ENCODE peak calls at places on chromosomes 13 and 19, in eight cellular contexts. N is cardiac muscle cell, B is glutamatergic neuron, D is H9, X is heart right ventricle, U is CD14-positive monocyte, T is WERI-Rb-1, L is SK-N-SH. K is an unnamed sample.

GRCh38 chr13:107866007-107866665 is 349.2 kb downstream of the LIG4 start:
- DNase-seq in N (peak; percentile 60), B (peak; percentile 68), D (peak; percentile 58), X (no peak), U (no peak), T (peak; percentile 62), L (peak; percentile 77), K (no peak)

GRCh38 chr13:19618925-19619324 is 14.5 kb upstream of the MPHOSPH8 start:
- DNase-seq in N (no peak), B (no peak), D (peak; percentile 33), X (no peak), U (no peak), T (peak; percentile 33), L (peak; percentile 49), K (no peak)

GRCh38 chr19:10189631-10190425 is 4.9 kb downstream of the DNMT1 start:
- DNase-seq in N (no peak), B (no peak), D (no peak), X (no peak), U (no peak), T (peak; percentile 58), L (no peak), K (no peak)

GRCh38 chr19:38319421-38320258 is at the start of gene KCNK6:
- DNase-seq in N (peak; percentile 63), B (peak; percentile 59), D (peak; percentile 78), X (peak; percentile 58), U (no peak), T (peak; percentile 39), L (peak; percentile 72), K (peak; percentile 48)

GRCh38 chr19:46919324-46919723 is 58.5 kb downstream of the ARHGAP35 start:
- DNase-seq in N (no peak), B (no peak), D (no peak), X (no peak), U (no peak), T (no peak), L (no peak), K (no peak)

GRCh38 chr13:102913924-102914628 is 68.2 kb downstream of the ERCC5 start:
- DNase-seq in N (no peak), B (no peak), D (no peak), X (no peak), U (no peak), T (no peak), L (no peak), K (no peak)

GRCh38 chr19:45670670-45671453 is 2.8 kb downstream of the GIPR start:
- DNase-seq in N (peak; percentile 95), B (peak; percentile 84), D (peak; percentile 96), X (peak; percentile 75), U (peak; percentile 68), T (no peak), L (peak; percentile 99), K (peak; percentile 47)

GRCh38 chr13:91719033-91719432 is 320.6 kb downstream of the GPC5 start:
- DNase-seq in N (no peak), B (no peak), D (no peak), X (peak; percentile 12), U (no peak), T (no peak), L (no peak), K (no peak)

GRCh38 chr19:41408256-41408655 is 10.6 kb downstream of the BCKDHA start:
- DNase-seq in N (no peak), B (no peak), D (peak; percentile 45), X (no peak), U (no peak), T (no peak), L (no peak), K (no peak)

GRCh38 chr19:52307275-52307674 is 10.3 kb downstream of the ZNF480 start:
- DNase-seq in N (no peak), B (peak; percentile 45), D (peak; percentile 51), X (no peak), U (no peak), T (peak; percentile 20), L (no peak), K (no peak)

GRCh38 chr13:61286148-61286745 is 129.4 kb downstream of the PCDH20 start:
- DNase-seq in N (peak; percentile 3), B (peak; percentile 52), D (peak; percentile 53), X (no peak), U (no peak), T (peak; percentile 36), L (peak; percentile 4), K (no peak)

GRCh38 chr19:36089847-36090246 is 21.1 kb upstream of the OVOL3 start:
- DNase-seq in N (no peak), B (no peak), D (no peak), X (no peak), U (no peak), T (no peak), L (no peak), K (no peak)

GRCh38 chr13:63307239-63307638 is 1891.6 kb upstream of the PCDH20 start:
- DNase-seq in N (no peak), B (no peak), D (no peak), X (no peak), U (no peak), T (no peak), L (no peak), K (no peak)

GRCh38 chr13:39810091-39810877 is 154.8 kb downstream of the COG6 start:
- DNase-seq in N (no peak), B (no peak), D (no peak), X (no peak), U (no peak), T (no peak), L (no peak), K (no peak)

GRCh38 chr13:111505175-111505777 is 184.8 kb downstream of the TEX29 start:
- DNase-seq in N (peak; percentile 67), B (peak; percentile 61), D (peak; percentile 84), X (no peak), U (no peak), T (peak; percentile 41), L (peak; percentile 47), K (no peak)

GRCh38 chr19:22882797-22883196 is 50.7 kb downstream of the ZNF723 start:
- DNase-seq in N (no peak), B (no peak), D (no peak), X (no peak), U (no peak), T (no peak), L (peak; percentile 4), K (no peak)

DNA sequence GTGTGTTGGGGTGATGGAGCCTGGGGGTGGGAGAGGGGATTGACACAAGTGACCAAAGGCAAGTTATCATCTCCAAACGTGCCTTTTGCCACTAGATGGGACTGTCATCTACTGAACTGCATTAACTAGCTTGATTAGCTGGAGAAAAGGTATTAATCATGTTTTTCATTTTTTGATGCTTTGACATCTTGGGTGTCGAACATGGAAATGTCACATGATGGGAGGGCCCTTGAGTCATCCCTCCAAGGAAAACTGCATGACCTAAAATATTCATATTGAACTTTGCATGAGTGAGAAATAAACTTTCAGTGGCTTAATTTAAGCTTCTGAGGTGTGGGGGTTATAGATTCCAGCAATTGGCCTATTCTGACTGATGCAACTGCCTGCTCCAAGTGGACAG is 73.3 kb downstream of the ALOX5AP start:
- DNase-seq in N (no peak), B (no peak), D (no peak), X (no peak), U (no peak), T (no peak), L (no peak), K (no peak)
- TF ChIP-seq CTCF in N (no peak), B (no peak), D (no peak), X (no peak), U (no peak), T (no peak), L (no peak), K (no peak)

GRCh38 chr19:32910874-32911273 is 41.3 kb upstream of the SLC7A9 start:
- DNase-seq in N (no peak), B (no peak), D (no peak), X (no peak), U (no peak), T (no peak), L (no peak), K (no peak)

GRCh38 chr19:32909257-32909656 is 39.7 kb upstream of the SLC7A9 start:
- DNase-seq in N (no peak), B (no peak), D (no peak), X (no peak), U (no peak), T (no peak), L (no peak), K (no peak)

GRCh38 chr19:32908641-32909190 is 39.1 kb upstream of the SLC7A9 start:
- DNase-seq in N (no peak), B (no peak), D (no peak), X (no peak), U (no peak), T (no peak), L (no peak), K (no peak)

GRCh38 chr19:32910094-32910493 is 40.5 kb upstream of the SLC7A9 start:
- DNase-seq in N (no peak), B (no peak), D (no peak), X (no peak), U (no peak), T (no peak), L (no peak), K (no peak)

GRCh38 chr19:32911467-32911866 is 41.9 kb upstream of the SLC7A9 start:
- DNase-seq in N (no peak), B (no peak), D (no peak), X (no peak), U (no peak), T (no peak), L (no peak), K (no peak)
- TF ChIP-seq CTCF in N (no peak), B (no peak), D (no peak), X (no peak), U (no peak), T (no peak), L (no peak), K (no peak)

DNA sequence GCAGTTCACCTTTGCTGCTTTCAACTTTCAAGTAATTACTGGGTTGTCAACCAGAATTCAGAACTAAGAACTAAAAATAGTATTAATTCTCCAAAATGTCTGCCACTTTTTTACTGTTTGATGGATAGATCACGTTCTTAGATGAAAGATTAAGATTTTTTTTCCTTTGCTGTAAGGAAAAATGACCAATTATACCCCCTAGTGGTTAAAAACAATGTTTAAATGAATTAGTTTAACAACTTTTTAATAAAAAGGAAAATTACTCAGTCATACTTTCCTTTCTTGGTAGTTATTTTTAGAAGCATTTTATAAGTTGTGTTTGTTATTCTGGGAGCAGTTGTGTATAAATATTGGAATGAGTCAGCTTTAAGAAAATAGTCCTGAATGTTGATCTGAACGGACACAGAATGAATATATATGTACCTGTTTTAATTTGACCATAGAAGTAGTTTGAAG is 4.6 kb downstream of the TM9SF2 start:
- DNase-seq in N (no peak), B (no peak), D (no peak), X (no peak), U (no peak), T (no peak), L (peak; percentile 20), K (no peak)
- TF ChIP-seq CTCF in N (peak; percentile 33), B (peak; percentile 65), D (peak; percentile 52), X (peak; percentile 24), U (peak; percentile 75), T (no peak), L (peak; percentile 69), K (peak; percentile 25)

DNA sequence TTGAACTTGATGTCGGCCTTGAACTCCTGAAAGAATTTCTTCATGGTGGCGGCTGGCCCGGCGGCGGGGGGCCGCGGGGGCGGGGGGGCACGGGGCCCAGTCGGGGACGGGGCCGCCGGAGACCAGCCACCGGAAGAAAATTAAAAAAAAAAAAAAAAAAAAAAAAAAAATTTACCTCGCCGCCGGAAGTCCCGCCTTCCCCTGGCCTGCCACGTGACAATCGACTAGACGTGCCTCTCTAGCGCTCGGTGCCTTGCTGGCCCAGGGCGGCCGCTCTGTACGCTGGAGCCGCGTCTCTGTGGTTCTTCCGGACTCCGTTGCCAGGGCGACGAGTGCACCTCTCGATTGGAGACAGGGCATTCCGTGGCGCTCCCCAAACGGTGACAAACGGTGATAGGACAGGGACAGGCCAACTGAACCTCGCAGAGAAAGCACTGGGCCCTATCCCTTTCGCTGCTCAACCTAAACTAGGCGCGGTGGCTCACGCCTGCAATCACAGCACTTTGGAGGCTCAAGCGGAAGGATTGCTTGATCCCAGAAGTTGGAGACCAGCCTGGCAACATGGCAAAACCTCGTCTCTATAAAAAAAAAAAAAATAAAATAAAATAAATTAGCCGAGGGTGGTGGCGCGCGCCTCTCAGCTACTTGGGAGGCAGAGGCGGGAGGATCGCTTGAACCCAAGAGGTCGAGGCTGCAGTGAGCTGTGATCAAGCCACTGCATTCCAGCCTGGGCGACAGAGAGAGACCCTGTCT is at the start of gene UBXN6:
- DNase-seq in N (peak; percentile 99), B (peak; percentile 96), D (peak; percentile 100), X (peak; percentile 97), U (peak; percentile 98), T (peak; percentile 97), L (peak; percentile 92), K (peak; percentile 95)
- TF ChIP-seq CTCF in N (no peak), B (no peak), D (no peak), X (no peak), U (no peak), T (no peak), L (no peak), K (no peak)